ENCODE peak calls at places on chromosomes 2 and 18, in eight cellular contexts. E is Peyer's patch, V is choroid plexus epithelial cell, X is activated B cell treated with CpG ODN at 0.5 μM for 24 hours, R is endodermal cell, Q is HFFc6, G is progenitor cell of endocrine pancreas, M is neural crest cell. P is an unnamed sample.

GRCh38 chr2:227025510-227025909 is 138.5 kb downstream of the COL4A4 start:
- DNase-seq in G (no peak), M (no peak), R (no peak), E (no peak), X (no peak), Q (no peak), V (no peak), P (no peak)

GRCh38 chr2:85598594-85599340 is 3.2 kb downstream of the RNF181 start:
- DNase-seq in Q (no peak), V (no peak), X (no peak), E (no peak), R (peak), M (no peak), G (no peak), P (no peak)

GRCh38 chr2:73059106-73059505 is 12.4 kb downstream of the SFXN5 start:
- DNase-seq in V (no peak), R (no peak), X (no peak), E (no peak), G (no peak), M (no peak), Q (no peak), P (no peak)

GRCh38 chr2:8145385-8145784 is 536.5 kb upstream of the ID2 start:
- DNase-seq in M (no peak), G (no peak), X (no peak), V (no peak), R (no peak), Q (no peak), E (no peak), P (no peak)

GRCh38 chr2:60350791-60351190 is 202.7 kb downstream of the BCL11A start:
- DNase-seq in X (no peak), G (no peak), E (no peak), Q (no peak), R (peak), M (no peak), V (no peak), P (no peak)

GRCh38 chr2:14747447-14747846 is 114.9 kb downstream of the LRATD1 start:
- DNase-seq in R (no peak), Q (no peak), E (no peak), G (no peak), V (no peak), X (no peak), M (no peak), P (no peak)

GRCh38 chr2:29663266-29663665 is 258.1 kb downstream of the ALK start:
- DNase-seq in R (no peak), Q (no peak), M (no peak), X (no peak), V (peak), G (no peak), E (no peak), P (no peak)

GRCh38 chr18:39799010-39799409 is 2156.0 kb upstream of the PIK3C3 start:
- DNase-seq in M (no peak), V (peak), X (no peak), E (no peak), Q (peak), R (no peak), G (no peak), P (no peak)

GRCh38 chr18:77470836-77471413 is 221.3 kb downstream of the GALR1 start:
- DNase-seq in Q (no peak), E (no peak), R (no peak), M (no peak), V (peak), X (no peak), G (no peak), P (no peak)

DNA sequence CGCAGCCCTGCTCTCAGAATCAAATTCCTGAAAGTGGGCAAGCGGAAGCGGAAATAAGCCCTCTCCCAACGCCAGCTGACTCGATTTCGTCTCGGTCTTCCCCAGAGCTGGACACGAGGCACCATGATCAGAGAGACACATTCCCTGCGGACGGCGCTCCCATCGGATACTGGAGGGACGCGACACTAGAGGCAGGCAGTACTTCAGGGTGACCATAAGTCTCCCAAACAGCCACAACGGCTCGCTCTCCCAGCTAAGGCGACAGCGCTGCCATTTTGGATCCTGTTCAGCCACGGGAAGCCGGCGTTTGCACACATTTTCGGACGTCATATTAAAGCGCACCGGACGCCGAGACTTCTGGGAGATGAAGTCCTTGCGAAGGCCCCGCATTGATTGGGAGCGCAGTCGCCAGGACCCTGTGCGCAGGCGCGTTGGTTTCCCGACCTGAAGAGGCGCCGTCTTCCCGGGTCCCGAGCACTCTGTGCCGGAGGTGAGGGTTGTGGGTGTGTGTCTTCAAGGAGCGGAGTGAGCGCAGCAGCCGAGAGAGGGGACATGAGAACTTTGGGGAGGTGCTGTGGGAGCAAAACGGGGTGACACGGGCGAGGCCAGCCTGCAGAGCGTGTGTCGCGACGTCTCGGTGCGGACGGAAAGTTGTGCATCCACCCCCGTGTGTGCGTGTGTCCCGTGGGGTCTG is at the start of gene ZNF2:
- DNase-seq in E (peak), M (peak), X (peak), V (peak), Q (peak), R (peak), G (peak), P (peak)
- TF ChIP-seq CTCF in E (no peak), M (no peak), X (no peak), V (peak), Q (peak), R (peak), G (no peak), P (no peak)

GRCh38 chr2:10864888-10865551 is 46.7 kb upstream of the KCNF1 start:
- DNase-seq in X (no peak), V (no peak), E (no peak), M (no peak), Q (no peak), R (no peak), G (no peak), P (no peak)
- TF ChIP-seq CTCF in X (no peak), V (no peak), E (no peak), M (peak), Q (peak), R (peak), G (no peak), P (peak)

DNA sequence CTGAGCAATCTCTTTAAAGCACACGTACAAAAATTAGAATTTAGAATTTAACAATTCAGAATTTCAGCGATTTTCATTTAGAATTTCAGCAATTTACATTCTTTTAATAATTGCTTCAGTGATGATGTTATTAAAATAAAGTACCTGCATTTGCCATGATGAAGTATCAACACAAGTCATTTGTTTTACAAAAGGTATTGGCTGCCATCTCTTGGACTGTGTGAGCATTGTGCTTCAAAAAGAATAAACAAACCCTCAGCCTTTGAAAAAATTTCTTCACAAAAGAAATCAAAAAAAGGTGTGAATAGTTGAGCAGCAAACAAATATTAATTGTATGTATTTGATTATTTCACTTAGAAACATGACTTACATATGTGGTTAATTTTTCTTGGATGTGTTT is 27.1 kb upstream of the ZC3H15 start:
- DNase-seq in V (peak), Q (peak), G (no peak), X (no peak), M (no peak), R (no peak), E (no peak), P (no peak)
- TF ChIP-seq CTCF in V (peak), Q (peak), G (peak), X (no peak), M (peak), R (peak), E (peak), P (peak)

GRCh38 chr2:205717999-205718398 is 35.7 kb downstream of the NRP2 start:
- DNase-seq in V (no peak), R (no peak), Q (no peak), E (no peak), G (no peak), X (no peak), M (no peak), P (no peak)

GRCh38 chr2:205712983-205713531 is 30.8 kb downstream of the NRP2 start:
- DNase-seq in M (no peak), G (no peak), X (no peak), Q (no peak), E (no peak), V (peak), R (no peak), P (no peak)

GRCh38 chr2:205714058-205714776 is 31.9 kb downstream of the NRP2 start:
- DNase-seq in X (no peak), G (no peak), V (peak), M (no peak), E (no peak), Q (no peak), R (no peak), P (no peak)

GRCh38 chr2:205714789-205715411 is 32.6 kb downstream of the NRP2 start:
- DNase-seq in E (no peak), X (no peak), M (no peak), R (no peak), Q (no peak), V (no peak), G (no peak), P (no peak)

DNA sequence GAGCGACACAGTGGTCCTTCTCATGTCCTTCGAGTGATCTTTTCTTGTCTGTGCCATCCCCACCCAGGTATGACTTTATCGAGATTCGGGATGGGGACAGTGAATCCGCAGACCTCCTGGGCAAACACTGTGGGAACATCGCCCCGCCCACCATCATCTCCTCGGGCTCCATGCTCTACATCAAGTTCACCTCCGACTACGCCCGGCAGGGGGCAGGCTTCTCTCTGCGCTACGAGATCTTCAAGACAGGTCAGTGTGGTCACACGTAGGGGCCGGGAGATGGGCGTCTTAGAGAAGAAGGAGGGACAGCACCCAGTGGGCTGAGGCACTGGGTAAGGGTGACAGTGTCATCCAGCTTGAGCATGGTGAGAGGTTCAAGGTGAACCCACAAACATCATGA is 33.8 kb downstream of the NRP2 start:
- DNase-seq in X (no peak), V (no peak), Q (no peak), M (no peak), R (peak), E (peak), G (no peak), P (no peak)
- TF ChIP-seq CTCF in X (no peak), V (peak), Q (peak), M (peak), R (peak), E (peak), G (peak), P (peak)

DNA sequence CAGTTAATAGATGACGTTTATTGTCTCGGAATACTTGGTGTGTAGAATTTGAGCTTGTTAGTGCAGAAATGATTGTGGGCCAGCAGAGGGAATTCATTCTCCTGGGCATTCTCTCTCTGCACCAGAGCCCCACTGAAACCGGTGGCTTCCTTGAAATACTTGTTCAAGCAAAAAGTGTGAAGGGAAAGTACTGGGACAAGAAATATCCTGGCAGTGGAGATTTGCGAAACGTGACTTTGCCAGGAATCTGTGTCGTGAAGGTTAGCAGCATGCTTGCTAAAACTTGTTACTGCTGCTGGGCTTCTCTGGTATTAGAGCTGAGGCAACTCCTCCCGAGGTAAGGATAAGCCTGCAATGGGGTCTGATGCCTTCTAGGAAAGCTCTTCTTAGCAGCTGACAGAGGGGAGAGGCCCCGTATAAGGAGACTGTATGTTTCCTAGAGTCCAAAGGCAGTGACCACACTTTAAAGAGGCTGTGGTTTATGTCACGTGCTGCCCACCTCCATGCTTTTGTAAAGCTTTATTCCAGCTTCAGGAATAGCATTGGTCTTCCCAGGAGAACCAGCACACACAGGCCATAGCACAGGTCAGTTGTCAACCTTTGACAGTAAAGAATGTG is 2.1 kb downstream of the ITGA6 start:
- DNase-seq in V (peak), Q (peak), R (peak), X (no peak), E (no peak), M (no peak), G (no peak), P (no peak)
- TF ChIP-seq CTCF in V (peak), Q (no peak), R (no peak), X (no peak), E (peak), M (peak), G (no peak), P (no peak)

DNA sequence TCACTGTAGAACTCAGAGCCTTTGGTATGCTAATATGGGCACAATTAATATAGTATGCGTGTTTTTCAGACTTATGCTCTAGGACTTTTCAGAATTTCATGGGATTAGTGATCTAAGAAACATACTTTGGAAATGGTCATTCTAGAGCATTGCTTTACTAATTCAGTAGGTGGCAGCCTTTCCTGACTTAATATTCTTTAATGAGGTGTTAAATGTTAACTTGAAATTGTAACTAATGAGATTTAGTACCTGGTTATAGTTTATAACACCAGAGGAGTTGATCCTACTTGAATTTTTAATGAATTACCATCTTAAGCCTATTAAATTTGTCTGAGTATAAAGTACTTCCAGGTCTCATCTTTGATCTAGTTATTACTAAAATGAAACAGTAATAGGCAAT is 28.5 kb downstream of the ACTR2 start:
- DNase-seq in R (no peak), V (peak), G (no peak), Q (no peak), M (no peak), X (no peak), E (no peak), P (no peak)
- TF ChIP-seq CTCF in R (peak), V (peak), G (peak), Q (peak), M (peak), X (no peak), E (peak), P (peak)

GRCh38 chr2:75007819-75008218 is 49.4 kb downstream of the POLE4 start:
- DNase-seq in X (no peak), M (no peak), R (no peak), V (no peak), E (no peak), G (no peak), Q (no peak), P (no peak)
- TF ChIP-seq CTCF in X (no peak), M (no peak), R (no peak), V (no peak), E (no peak), G (no peak), Q (no peak), P (no peak)